ENCODE peak calls at places on chromosome 18, in six cellular contexts. F is ovary, C is fibroblast of the aortic adventitia, Z is AG04450, Y is neural progenitor cell, R is body of pancreas. V is an unnamed sample.

GRCh38 chr18:60096428-60096827 is 196.6 kb downstream of the PMAIP1 start:
- DNase-seq in Y (no peak), R (no peak), C (peak; percentile 12), F (no peak), Z (no peak), V (no peak)

GRCh38 chr18:40055262-40055661 is 1899.8 kb upstream of the PIK3C3 start:
- DNase-seq in Y (no peak), F (no peak), Z (no peak), C (no peak), R (no peak), V (no peak)

GRCh38 chr18:41881285-41881684 is 73.7 kb upstream of the PIK3C3 start:
- DNase-seq in Z (peak; percentile 2), C (peak; percentile 4), R (no peak), F (no peak), Y (no peak), V (no peak)

GRCh38 chr18:4068552-4069158 is 386.5 kb downstream of the DLGAP1 start:
- DNase-seq in C (peak; percentile 74), R (peak; percentile 32), F (peak; percentile 42), Y (peak; percentile 65), Z (peak; percentile 20), V (peak; percentile 33)

GRCh38 chr18:34514238-34514637 is 195.9 kb upstream of the DTNA start:
- DNase-seq in Z (no peak), C (peak; percentile 6), R (peak; percentile 16), Y (no peak), F (no peak), V (no peak)

GRCh38 chr18:9944805-9945204 is 31.0 kb downstream of the VAPA start:
- DNase-seq in R (no peak), Z (no peak), F (no peak), Y (no peak), C (no peak), V (no peak)

GRCh38 chr18:57807336-57808117 is 4.4 kb upstream of the ATP8B1 start:
- DNase-seq in R (peak; percentile 50), F (no peak), Z (no peak), Y (no peak), C (peak; percentile 90), V (no peak)

GRCh38 chr18:32769242-32770180 is 3.3 kb downstream of the KLHL14 start:
- DNase-seq in F (no peak), Z (no peak), Y (peak; percentile 67), R (no peak), C (no peak), V (no peak)

GRCh38 chr18:66966171-66966570 is 362.3 kb upstream of the CDH19 start:
- DNase-seq in R (no peak), Y (no peak), Z (no peak), C (no peak), F (no peak), V (no peak)

GRCh38 chr18:5294618-5295230 is 802 bp downstream of the ZBTB14 start:
- DNase-seq in F (peak; percentile 44), Y (no peak), C (peak; percentile 56), R (peak; percentile 61), Z (no peak), V (no peak)

GRCh38 chr18:39685303-39685902 is 2119.8 kb upstream of the CELF4 start:
- DNase-seq in C (no peak), R (no peak), Z (no peak), F (no peak), Y (peak; percentile 86), V (no peak)

GRCh38 chr18:60024857-60025256 is 125.1 kb downstream of the PMAIP1 start:
- DNase-seq in C (no peak), Y (no peak), R (no peak), Z (no peak), F (no peak), V (no peak)

DNA sequence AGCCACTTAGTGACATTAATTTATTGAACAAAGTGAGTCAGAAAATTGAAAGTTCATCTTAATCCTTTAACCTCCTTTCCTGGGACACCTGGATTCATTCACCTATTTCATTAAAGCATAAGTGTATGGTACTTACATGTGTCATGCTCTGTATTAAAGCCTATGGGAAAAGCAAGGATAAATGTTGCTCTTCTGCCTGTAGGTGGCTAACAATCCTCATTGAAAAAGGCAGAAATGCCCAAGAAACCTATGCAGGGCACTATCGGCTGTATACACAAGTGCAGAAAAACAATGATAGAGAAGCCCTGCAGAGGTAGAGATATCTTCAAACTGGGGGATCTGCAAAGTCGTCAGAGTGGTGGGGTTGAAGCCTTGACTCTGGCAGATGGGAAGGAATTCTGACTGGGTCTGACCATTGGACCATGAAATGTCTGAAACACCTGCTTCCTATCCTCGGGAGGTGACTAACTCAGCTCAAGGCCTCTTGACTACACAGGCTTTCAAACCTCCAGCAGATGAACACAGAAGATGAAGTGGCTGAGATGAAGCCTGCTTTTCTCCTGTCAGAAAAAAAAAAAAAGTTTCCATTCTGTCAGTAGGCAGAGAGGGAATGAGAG is 83.1 kb downstream of the DCC start:
- DNase-seq in R (no peak), F (no peak), C (no peak), Y (peak; percentile 12), Z (no peak), V (no peak)
- TF ChIP-seq CTCF in R (no peak), F (no peak), C (no peak), Y (peak; percentile 31), Z (peak; percentile 22), V (no peak)

DNA sequence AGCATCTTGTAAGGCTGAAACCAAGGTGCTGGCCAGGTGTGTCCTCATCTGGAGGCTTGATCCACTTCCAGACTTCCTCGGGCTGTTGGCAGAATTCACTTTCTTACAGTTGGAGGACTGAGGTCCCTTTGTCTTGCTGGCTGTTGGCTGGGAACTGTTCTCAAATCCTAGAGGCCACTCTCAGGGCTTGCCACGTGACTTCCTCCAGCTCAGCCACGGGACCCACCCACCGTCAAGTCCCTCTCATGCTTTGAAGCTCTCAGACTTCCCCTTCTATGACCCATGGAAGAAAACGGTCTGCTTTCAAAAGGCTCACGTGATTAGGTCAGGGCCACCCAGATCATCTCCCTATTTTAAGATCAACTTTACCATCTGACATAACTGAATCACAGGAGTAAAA is 77.1 kb downstream of the SMAD4 start:
- DNase-seq in Z (no peak), F (no peak), C (no peak), R (peak; percentile 11), Y (no peak), V (no peak)
- H3K4me3 ChIP-seq in Z (no peak overlapping the region), F (no peak overlapping the region), C (no peak overlapping the region), R (no peak overlapping the region), Y (no peak overlapping the region), V (no peak overlapping the region)

DNA sequence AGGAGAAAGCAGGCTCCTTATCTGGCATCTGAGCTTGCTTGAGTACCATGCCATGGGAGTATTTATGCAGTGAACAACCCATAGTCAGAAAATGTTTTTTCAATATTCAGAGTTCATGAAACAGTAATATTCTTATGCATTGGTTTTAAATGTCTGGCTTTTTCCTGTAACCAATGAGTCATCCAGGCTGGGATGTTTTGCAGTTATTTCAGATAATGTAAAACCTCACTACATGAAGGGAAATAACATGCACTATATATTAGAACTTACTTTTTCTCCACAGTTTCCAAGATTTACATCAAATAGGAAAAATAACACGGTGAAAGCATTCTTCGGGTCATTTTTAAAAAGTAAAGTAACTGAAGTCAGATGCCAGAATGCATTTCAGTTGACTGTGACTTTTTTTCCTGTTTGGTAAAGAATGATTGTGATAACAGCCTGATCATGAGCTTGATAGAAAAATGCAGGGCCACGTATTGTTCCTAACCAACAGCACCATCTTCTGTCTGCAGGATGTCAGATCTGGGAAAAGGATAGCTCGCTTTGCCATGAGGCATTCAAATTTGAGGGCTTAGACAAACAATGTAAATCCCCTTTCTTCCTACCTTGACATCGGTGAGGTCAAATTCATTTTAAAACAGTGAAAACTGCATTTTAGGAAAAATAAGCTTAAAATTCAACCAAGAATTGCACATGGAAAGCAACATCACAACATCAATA is 152.8 kb downstream of the DSC3 start:
- DNase-seq in R (no peak), Y (peak; percentile 66), C (no peak), F (no peak), Z (no peak), V (no peak)
- TF ChIP-seq CTCF in R (peak; percentile 22), Y (peak; percentile 73), C (no peak), F (no peak), Z (no peak), V (no peak)

GRCh38 chr18:62347091-62347506 is 22.0 kb downstream of the TNFRSF11A start:
- DNase-seq in Z (no peak), F (no peak), Y (peak; percentile 19), R (no peak), C (no peak), V (no peak)

GRCh38 chr18:62345909-62346308 is 20.8 kb downstream of the TNFRSF11A start:
- DNase-seq in Y (no peak), F (no peak), R (no peak), C (no peak), Z (no peak), V (no peak)

GRCh38 chr18:62348474-62348873 is 23.4 kb downstream of the TNFRSF11A start:
- DNase-seq in R (no peak), Z (no peak), C (no peak), F (no peak), Y (no peak), V (no peak)

GRCh38 chr18:62342884-62343283 is 17.8 kb downstream of the TNFRSF11A start:
- DNase-seq in R (no peak), C (no peak), Z (no peak), Y (no peak), F (no peak), V (no peak)

DNA sequence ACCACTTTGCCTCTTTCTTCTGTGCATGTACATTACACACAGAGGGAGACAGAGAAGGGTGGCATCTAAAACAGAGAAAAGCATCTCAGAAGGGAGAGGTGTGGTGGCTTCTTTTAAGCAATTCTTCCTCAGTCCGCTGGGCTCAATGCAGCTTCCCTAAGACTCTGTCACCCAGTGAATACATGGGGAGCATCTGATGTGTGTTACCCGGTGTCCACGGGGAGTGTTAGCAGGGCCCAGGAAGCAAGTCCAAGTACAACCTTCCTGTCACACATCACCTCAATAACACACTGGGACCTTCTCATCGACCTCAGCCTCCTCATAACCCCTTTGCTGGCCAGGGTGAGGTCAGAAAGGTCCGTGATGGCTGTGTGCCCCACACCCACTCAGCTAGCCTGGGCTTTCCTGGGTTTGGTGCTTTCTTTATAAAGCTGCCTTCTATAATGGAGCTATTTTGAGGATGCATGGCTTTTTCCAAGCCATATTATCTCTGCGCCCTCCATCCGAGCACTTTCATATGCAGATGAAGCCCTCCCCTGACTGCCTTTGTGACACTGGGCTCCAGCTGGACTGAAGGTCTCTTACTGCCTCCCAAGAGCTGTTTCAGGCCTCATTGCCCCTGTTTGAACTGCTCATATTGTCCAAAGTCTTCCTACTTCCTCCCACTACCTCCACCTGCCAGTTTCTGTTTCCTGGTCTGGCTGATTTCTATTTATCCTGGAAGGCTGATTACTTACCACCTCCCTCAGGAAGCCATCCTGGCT is 21.4 kb downstream of the TNFRSF11A start:
- DNase-seq in R (no peak), C (no peak), Z (no peak), Y (peak; percentile 39), F (no peak), V (no peak)
- H3K4me3 ChIP-seq in R (no peak overlapping the region), C (no peak overlapping the region), Z (no peak overlapping the region), Y (no peak overlapping the region), F (no peak overlapping the region), V (no peak overlapping the region)

GRCh38 chr18:49859006-49859359 is 45.6 kb upstream of the ACAA2 start:
- DNase-seq in Y (no peak), Z (no peak), R (no peak), C (no peak), F (no peak), V (no peak)
- TF ChIP-seq CTCF in Y (no peak), Z (no peak), R (no peak), C (no peak), F (no peak), V (no peak)

GRCh38 chr18:29712785-29713184 is 1329.8 kb downstream of the DSC3 start:
- DNase-seq in C (peak; percentile 40), Y (no peak), F (no peak), R (no peak), Z (no peak), V (no peak)

GRCh38 chr18:29711931-29712330 is 1330.6 kb downstream of the DSC3 start:
- DNase-seq in C (no peak), Y (no peak), Z (no peak), F (no peak), R (no peak), V (no peak)
- H3K4me3 ChIP-seq in C (no peak overlapping the region), Y (no peak overlapping the region), Z (no peak overlapping the region), F (no peak overlapping the region), R (no peak overlapping the region), V (no peak overlapping the region)

V was measured in HFF-Myc.